ENCODE peak calls at places on chromosomes 11 and 22, in seven cellular contexts. Z is GM12878, S is SK-N-SH, A is tibial nerve, W is stomach, C is ovary, N is HepG2. Q is an unnamed sample. For H3K36me3, the result is how much of the 10 kb centered on the place peaks cover.

GRCh38 chr11:32421992-32422391 is 13.3 kb downstream of the WT1 start:
- DNase-seq in Z (no peak), S (no peak), A (no peak), W (no peak), C (no peak), N (no peak), Q (no peak)

GRCh38 chr22:43216738-43217137 is 29.8 kb upstream of the TTLL12 start:
- DNase-seq in Z (no peak), S (no peak), A (no peak), W (no peak), C (peak), N (no peak), Q (no peak)

GRCh38 chr11:26599421-26599820 is 27.4 kb upstream of the MUC15 start:
- DNase-seq in Z (no peak), S (no peak), A (no peak), W (no peak), C (no peak), N (no peak), Q (no peak)

GRCh38 chr11:3855808-3856491 is 486 bp downstream of the STIM1 start:
- DNase-seq in Z (no peak), S (no peak), A (no peak), W (peak), C (peak), N (no peak), Q (peak)

GRCh38 chr22:17678817-17679385 is 40.3 kb downstream of the BCL2L13 start:
- DNase-seq in Z (no peak), S (no peak), A (no peak), W (no peak), C (no peak), N (no peak), Q (no peak)

GRCh38 chr11:102476812-102477211 is 24.2 kb upstream of the TMEM123 start:
- DNase-seq in Z (no peak), S (no peak), A (no peak), W (peak), C (no peak), N (peak), Q (peak)

GRCh38 chr11:1825039-1825740 is 9.6 kb upstream of the SYT8 start:
- DNase-seq in Z (no peak), S (no peak), A (no peak), W (peak), C (no peak), N (peak), Q (peak)

GRCh38 chr11:126459691-126460404 is 104.4 kb downstream of the ST3GAL4 start:
- DNase-seq in Z (no peak), S (no peak), A (no peak), W (no peak), C (no peak), N (no peak), Q (no peak)

GRCh38 chr11:130672911-130673310 is 224.5 kb downstream of the ADAMTS15 start:
- DNase-seq in Z (no peak), S (no peak), A (no peak), W (no peak), C (no peak), N (no peak), Q (no peak)

GRCh38 chr11:120168960-120169681 is 31.2 kb upstream of the TRIM29 start:
- DNase-seq in Z (no peak), S (peak), A (peak), W (peak), C (peak), N (peak), Q (peak)

GRCh38 chr11:86579406-86579731 is 93.0 kb downstream of the ME3 start:
- DNase-seq in Z (no peak), S (no peak), A (peak), W (no peak), C (no peak), N (no peak), Q (no peak)

GRCh38 chr11:2666828-2667570 is 32.8 kb downstream of the KCNQ1OT1 start:
- DNase-seq in Z (no peak), S (no peak), A (no peak), W (peak), C (no peak), N (no peak), Q (no peak)

GRCh38 chr11:68329496-68329895 is 17.1 kb downstream of the LRP5 start:
- DNase-seq in Z (no peak), S (no peak), A (no peak), W (no peak), C (no peak), N (no peak), Q (no peak)

GRCh38 chr11:68329993-68330699 is 17.8 kb downstream of the LRP5 start:
- DNase-seq in Z (no peak), S (peak), A (no peak), W (no peak), C (no peak), N (no peak), Q (no peak)

GRCh38 chr11:68327586-68328370 is 15.4 kb downstream of the LRP5 start:
- DNase-seq in Z (no peak), S (peak), A (no peak), W (no peak), C (no peak), N (no peak), Q (no peak)

GRCh38 chr11:68326334-68327215 is 14.2 kb downstream of the LRP5 start:
- DNase-seq in Z (no peak), S (peak), A (no peak), W (peak), C (no peak), N (peak), Q (peak)

GRCh38 chr11:68328374-68329091 is 16.1 kb downstream of the LRP5 start:
- DNase-seq in Z (no peak), S (peak), A (no peak), W (peak), C (no peak), N (peak), Q (peak)
- H3K4me3 ChIP-seq in Z (no peak), S (no peak), A (no peak), W (no peak), C (no peak), N (no peak), Q (no peak)

GRCh38 chr11:70098936-70099335 is 20.8 kb downstream of the ANO1 start:
- DNase-seq in Z (no peak), S (no peak), A (no peak), W (no peak), C (no peak), N (no peak), Q (no peak)

GRCh38 chr11:70100283-70100610 is 22.1 kb downstream of the ANO1 start:
- DNase-seq in Z (no peak), S (no peak), A (no peak), W (no peak), C (no peak), N (no peak), Q (no peak)

GRCh38 chr11:70097783-70098182 is 19.7 kb downstream of the ANO1 start:
- DNase-seq in Z (no peak), S (no peak), A (no peak), W (no peak), C (no peak), N (no peak), Q (no peak)

GRCh38 chr11:70100791-70101190 is 22.7 kb downstream of the ANO1 start:
- DNase-seq in Z (no peak), S (no peak), A (no peak), W (no peak), C (no peak), N (no peak), Q (no peak)

GRCh38 chr11:70099578-70100282 is 21.6 kb downstream of the ANO1 start:
- DNase-seq in Z (no peak), S (no peak), A (no peak), W (no peak), C (no peak), N (no peak), Q (no peak)
- TF ChIP-seq EP300 in Z (no peak), S (no peak), A (no peak), W (no peak), C (no peak), N (no peak), Q (no peak)

GRCh38 chr11:46827995-46828394 is 18.1 kb downstream of the CKAP5 start:
- DNase-seq in Z (no peak), S (no peak), A (no peak), W (no peak), C (no peak), N (no peak), Q (no peak)
- H3K36me3 ChIP-seq in Z (under half), S (under half), A (under half), W (under half), C (under half), N (under half), Q (under half)

GRCh38 chr22:45880091-45880651 is 96.8 kb downstream of the WNT7B start:
- DNase-seq in Z (no peak), S (no peak), A (no peak), W (no peak), C (no peak), N (no peak), Q (no peak)
- H3K4me3 ChIP-seq in Z (no peak), S (no peak), A (peak), W (no peak), C (no peak), N (no peak), Q (no peak)

DNA sequence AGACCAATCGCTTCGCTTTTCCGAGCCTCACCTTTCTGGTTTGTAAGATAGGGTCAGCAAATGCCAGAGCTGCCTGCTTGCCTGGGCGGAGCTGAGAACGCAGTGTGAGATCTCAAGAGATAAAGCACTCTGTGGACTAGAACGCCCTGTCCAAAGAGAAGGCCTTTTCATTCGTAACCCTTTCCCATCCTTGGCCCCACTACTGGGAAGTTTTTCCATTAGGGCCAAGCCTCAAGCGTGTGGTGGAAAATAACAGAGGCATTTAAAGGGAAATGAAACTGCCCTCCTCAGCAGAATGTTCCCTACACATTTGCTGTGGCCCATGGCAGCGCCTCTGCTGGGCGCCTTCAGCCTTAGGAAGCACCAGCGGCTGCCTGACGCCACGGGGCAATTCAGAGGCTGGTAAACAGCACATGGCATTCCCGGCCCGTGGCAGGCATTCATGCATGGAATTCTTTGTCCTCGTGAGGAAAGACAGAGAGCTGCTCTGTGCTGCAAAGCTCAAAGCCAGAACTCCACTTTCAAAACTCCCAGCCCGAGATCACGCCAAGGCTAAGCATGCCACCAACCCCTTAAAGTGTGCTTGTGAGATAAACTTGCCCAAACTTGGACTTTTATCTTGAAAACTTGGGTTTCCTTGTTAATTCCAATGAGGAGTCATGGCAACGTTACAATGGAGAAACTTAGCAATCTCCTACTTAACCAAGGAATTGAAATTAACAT is 38.1 kb downstream of the AHNAK start:
- DNase-seq in Z (no peak), S (peak), A (peak), W (peak), C (no peak), N (peak), Q (peak)
- TF ChIP-seq EP300 in Z (no peak), S (no peak), A (peak), W (no peak), C (no peak), N (no peak), Q (peak)

GRCh38 chr22:29816539-29816938 is 21.5 kb downstream of the ASCC2 start:
- DNase-seq in Z (no peak), S (no peak), A (no peak), W (no peak), C (no peak), N (no peak), Q (no peak)

GRCh38 chr22:29816128-29816527 is 21.9 kb downstream of the ASCC2 start:
- DNase-seq in Z (no peak), S (no peak), A (no peak), W (no peak), C (no peak), N (no peak), Q (no peak)

GRCh38 chr22:29816980-29817379 is 21.1 kb downstream of the ASCC2 start:
- DNase-seq in Z (no peak), S (no peak), A (no peak), W (no peak), C (no peak), N (no peak), Q (no peak)

GRCh38 chr22:29815580-29815979 is 22.5 kb downstream of the ASCC2 start:
- DNase-seq in Z (no peak), S (no peak), A (no peak), W (no peak), C (no peak), N (no peak), Q (no peak)

GRCh38 chr22:29817724-29818123 is 20.4 kb downstream of the ASCC2 start:
- DNase-seq in Z (no peak), S (no peak), A (no peak), W (no peak), C (no peak), N (no peak), Q (no peak)
- H3K36me3 ChIP-seq in Z (under half), S (under half), A (under half), W (half or more), C (under half), N (under half), Q (under half)

GRCh38 chr11:123195182-123196059 is at the start of gene CLMP:
- DNase-seq in Z (no peak), S (peak), A (peak), W (no peak), C (peak), N (no peak), Q (peak)
- H3K4me3 ChIP-seq in Z (no peak), S (peak), A (peak), W (peak), C (peak), N (no peak), Q (peak)

DNA sequence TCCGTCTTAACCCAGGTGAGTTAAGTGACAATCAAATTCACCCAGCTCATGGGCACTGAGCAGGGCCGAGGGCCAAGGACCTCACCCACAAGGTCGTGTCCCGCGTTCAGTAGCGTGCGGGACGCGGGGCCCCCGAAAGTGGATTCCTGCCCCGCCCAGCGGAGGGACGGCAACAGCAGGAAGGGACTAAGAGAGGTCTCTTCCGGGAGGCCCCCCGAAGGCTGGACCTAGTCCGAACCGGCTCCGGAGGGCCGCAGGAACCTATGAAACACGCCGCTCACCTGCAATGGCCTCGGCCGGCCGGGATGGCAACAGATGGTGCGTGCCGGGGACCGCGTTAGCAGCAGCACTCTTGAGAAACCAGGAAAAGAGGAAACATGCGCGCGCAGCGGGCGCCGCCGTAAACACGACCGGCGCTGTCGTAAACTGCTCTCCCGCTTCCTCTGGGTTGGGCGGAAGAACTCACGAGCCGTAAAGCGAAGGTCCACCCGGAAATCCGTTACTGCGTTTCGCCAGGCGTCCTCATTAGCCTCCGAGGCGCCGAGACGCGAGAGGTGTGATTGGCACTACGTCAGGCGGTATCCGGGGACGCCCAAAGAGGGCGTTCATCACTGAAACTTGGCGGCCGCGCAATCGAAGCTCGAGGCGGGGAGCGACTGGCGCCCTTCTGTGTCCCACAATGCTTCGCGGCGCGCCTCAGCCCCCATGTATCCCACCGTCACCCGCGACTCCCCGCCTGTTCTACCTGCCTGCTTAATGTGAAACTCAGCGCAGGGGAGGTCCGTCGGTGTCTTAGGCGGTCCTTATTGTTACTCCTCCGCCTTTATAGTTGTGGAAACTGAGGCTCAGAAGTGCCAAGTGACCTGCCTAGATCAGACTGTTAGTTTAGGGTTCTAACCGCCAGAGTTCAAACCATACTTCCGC is at the start of gene EIF3D:
- DNase-seq in Z (peak), S (peak), A (peak), W (peak), C (peak), N (peak), Q (peak)
- TF ChIP-seq EP300 in Z (no peak), S (no peak), A (peak), W (no peak), C (peak), N (no peak), Q (peak)

GRCh38 chr22:38734203-38735100 is 21.3 kb downstream of the SUN2 start:
- DNase-seq in Z (no peak), S (no peak), A (no peak), W (no peak), C (peak), N (no peak), Q (no peak)
- H3K36me3 ChIP-seq in Z (under half), S (under half), A (under half), W (half or more), C (under half), N (under half), Q (under half)

Q was measured in transverse colon.